ENCODE peak calls at places on chromosomes 2 and 18, in eight cellular contexts. W is tibial nerve, T is psoas muscle, G is fibroblast of lung, J is H9, B is bronchial epithelial cell, M is WERI-Rb-1, Z is brain microvascular endothelial cell. O is an unnamed sample. For H3K27me3, the result is how much of the 10 kb centered on the place peaks cover.

GRCh38 chr2:202339052-202339870 is 36.9 kb upstream of the BMPR2 start:
- DNase-seq in B (peak), J (no peak), G (peak), M (no peak), W (no peak), T (no peak), Z (peak), O (no peak)

GRCh38 chr2:152847067-152847466 is 128.6 kb downstream of the ARL6IP6 start:
- DNase-seq in T (no peak), W (no peak), B (peak), G (peak), M (no peak), J (no peak), Z (peak), O (no peak)

GRCh38 chr2:200455958-200456421 is 53.9 kb downstream of the KCTD18 start:
- DNase-seq in M (no peak), Z (no peak), T (no peak), W (no peak), B (no peak), J (no peak), G (peak), O (no peak)

GRCh38 chr18:63319383-63320040 is at the start of gene BCL2:
- DNase-seq in G (peak), M (peak), T (no peak), J (peak), B (no peak), Z (peak), W (no peak), O (peak)

GRCh38 chr2:26640781-26641564 is at the start of gene CIB4:
- DNase-seq in M (no peak), T (no peak), B (peak), J (peak), W (no peak), Z (no peak), G (no peak), O (no peak)

GRCh38 chr18:53909668-53910067 is 314.8 kb downstream of the MBD2 start:
- DNase-seq in Z (peak), B (peak), J (no peak), T (no peak), G (peak), M (peak), W (no peak), O (peak)

GRCh38 chr18:68918216-68918615 is 120.3 kb downstream of the CCDC102B start:
- DNase-seq in W (no peak), B (peak), J (no peak), T (no peak), G (no peak), M (no peak), Z (no peak), O (no peak)

GRCh38 chr18:54296017-54296416 is 26.7 kb downstream of the POLI start:
- DNase-seq in B (peak), G (peak), J (no peak), T (no peak), Z (no peak), M (no peak), W (no peak), O (no peak)

GRCh38 chr2:159558479-159558878 is 57.9 kb downstream of the BAZ2B start:
- DNase-seq in W (no peak), T (no peak), B (no peak), M (no peak), J (no peak), Z (no peak), G (no peak), O (no peak)

GRCh38 chr2:44295636-44296359 is 20.5 kb downstream of the SLC3A1 start:
- DNase-seq in G (no peak), B (no peak), M (no peak), Z (no peak), J (peak), T (no peak), W (no peak), O (no peak)

GRCh38 chr2:237604960-237605359 is 14.4 kb upstream of the RAB17 start:
- DNase-seq in T (no peak), M (peak), G (peak), J (no peak), B (no peak), W (no peak), Z (no peak), O (no peak)

GRCh38 chr18:56593906-56594305 is 44.5 kb downstream of the TXNL1 start:
- DNase-seq in Z (peak), J (no peak), B (peak), W (no peak), G (peak), T (no peak), M (no peak), O (no peak)

GRCh38 chr2:40746150-40746549 is 294.3 kb upstream of the SLC8A1 start:
- DNase-seq in T (no peak), M (no peak), J (no peak), W (no peak), B (no peak), G (no peak), Z (no peak), O (no peak)

GRCh38 chr2:134718095-134718955 is 475 bp downstream of the TMEM163 start:
- DNase-seq in T (no peak), Z (no peak), B (no peak), M (peak), J (peak), W (no peak), G (peak), O (peak)

GRCh38 chr2:134762508-134762907 is 43.7 kb upstream of the TMEM163 start:
- DNase-seq in M (no peak), G (peak), J (no peak), B (peak), T (no peak), Z (no peak), W (no peak), O (no peak)

GRCh38 chr2:1680222-1681016 is 63.9 kb downstream of the PXDN start:
- DNase-seq in Z (no peak), J (no peak), G (no peak), M (no peak), B (no peak), T (peak), W (no peak), O (no peak)

GRCh38 chr2:26757873-26758789 is 6.0 kb upstream of the SLC35F6 start:
- DNase-seq in W (no peak), T (no peak), B (peak), G (peak), M (no peak), J (peak), Z (peak), O (no peak)

GRCh38 chr2:85394256-85394655 is 15.9 kb downstream of the CAPG start:
- DNase-seq in J (no peak), G (no peak), T (peak), Z (no peak), M (no peak), B (no peak), W (no peak), O (peak)

GRCh38 chr2:29016500-29016899 is 35.4 kb downstream of the TOGARAM2 start:
- DNase-seq in G (no peak), T (peak), Z (no peak), B (no peak), M (no peak), W (no peak), J (no peak), O (no peak)

GRCh38 chr2:150911766-150912280 is 349.8 kb downstream of the RBM43 start:
- DNase-seq in J (peak), G (peak), B (peak), Z (peak), T (peak), M (peak), W (peak), O (no peak)

GRCh38 chr18:61900504-61901281 is 7.9 kb upstream of the RNF152 start:
- DNase-seq in G (no peak), B (no peak), W (no peak), J (no peak), T (no peak), M (peak), Z (no peak), O (no peak)

GRCh38 chr18:13381907-13382682 is 163.5 kb downstream of the LDLRAD4 start:
- DNase-seq in B (peak), T (peak), G (peak), Z (peak), M (no peak), W (peak), J (no peak), O (no peak)

GRCh38 chr2:31413025-31413424 is 1.5 kb downstream of the XDH start:
- DNase-seq in W (no peak), B (peak), J (no peak), M (no peak), T (no peak), G (no peak), Z (no peak), O (no peak)

GRCh38 chr18:49922228-49922627 is 108.9 kb upstream of the ACAA2 start:
- DNase-seq in W (no peak), M (no peak), T (no peak), Z (no peak), J (no peak), B (peak), G (no peak), O (no peak)

GRCh38 chr2:218017211-218018053 is 14.6 kb upstream of the TNS1 start:
- DNase-seq in B (no peak), G (no peak), Z (no peak), J (no peak), T (peak), W (no peak), M (no peak), O (no peak)

GRCh38 chr2:109350526-109350925 is 221.5 kb downstream of the SH3RF3 start:
- DNase-seq in B (no peak), T (no peak), M (no peak), J (no peak), G (peak), W (no peak), Z (no peak), O (no peak)

GRCh38 chr2:85236107-85236506 is 91.7 kb downstream of the TGOLN2 start:
- DNase-seq in W (no peak), G (no peak), Z (no peak), B (no peak), T (no peak), J (no peak), M (no peak), O (no peak)

GRCh38 chr2:178333851-178334250 is 117.1 kb downstream of the PRKRA start:
- DNase-seq in W (no peak), B (no peak), Z (no peak), T (no peak), G (no peak), J (no peak), M (no peak), O (no peak)

GRCh38 chr2:222270436-222270835 is 28.4 kb downstream of the PAX3 start:
- DNase-seq in J (no peak), W (no peak), M (no peak), G (no peak), B (no peak), Z (no peak), T (no peak), O (no peak)

GRCh38 chr2:222268311-222268980 is 30.4 kb downstream of the PAX3 start:
- DNase-seq in B (no peak), G (peak), Z (no peak), W (no peak), T (no peak), M (no peak), J (no peak), O (no peak)

GRCh38 chr2:222272446-222273035 is 26.3 kb downstream of the PAX3 start:
- DNase-seq in W (no peak), B (no peak), J (no peak), G (no peak), M (no peak), Z (no peak), T (no peak), O (peak)

GRCh38 chr2:222269132-222269531 is 29.7 kb downstream of the PAX3 start:
- DNase-seq in G (no peak), M (no peak), B (no peak), T (no peak), W (no peak), Z (no peak), J (no peak), O (no peak)

DNA sequence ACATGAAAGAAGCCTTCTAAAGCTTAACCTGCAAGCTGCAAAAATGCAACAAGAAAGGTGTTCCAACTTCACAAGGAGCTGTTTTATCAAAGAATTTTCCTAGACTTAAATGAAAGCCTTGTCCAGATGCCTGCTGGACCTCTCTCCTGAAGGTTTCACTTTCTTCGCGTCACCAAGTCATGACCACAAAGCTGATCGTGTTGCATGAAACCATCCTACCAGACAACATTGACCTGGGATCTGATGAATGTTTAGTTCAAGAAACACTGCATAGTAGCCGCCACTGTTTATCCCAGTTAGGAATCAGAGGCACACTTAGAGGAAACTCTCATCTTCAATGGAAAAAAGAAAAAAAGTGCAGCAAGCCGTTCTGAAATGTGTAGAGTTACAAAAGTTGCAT is 26.9 kb downstream of the PAX3 start:
- DNase-seq in Z (no peak), W (no peak), J (no peak), B (no peak), G (no peak), M (no peak), T (no peak), O (no peak)
- H3K27me3 ChIP-seq in Z (under half), W (under half), J (under half), B (under half), G (under half), M (under half), T (under half), O (under half)

GRCh38 chr2:219912530-219912929 is 285.1 kb downstream of the SLC4A3 start:
- DNase-seq in J (no peak), W (no peak), M (no peak), Z (peak), T (no peak), G (peak), B (peak), O (no peak)

GRCh38 chr2:219916261-219916660 is 288.8 kb downstream of the SLC4A3 start:
- DNase-seq in J (no peak), T (no peak), M (no peak), B (no peak), W (no peak), G (no peak), Z (no peak), O (no peak)

GRCh38 chr2:219908538-219908937 is 281.1 kb downstream of the SLC4A3 start:
- DNase-seq in B (no peak), G (no peak), T (no peak), Z (no peak), W (no peak), J (no peak), M (peak), O (no peak)

GRCh38 chr2:219914577-219914976 is 287.1 kb downstream of the SLC4A3 start:
- DNase-seq in J (no peak), M (no peak), T (no peak), B (no peak), Z (no peak), G (no peak), W (no peak), O (no peak)

GRCh38 chr2:219911541-219911940 is 284.1 kb downstream of the SLC4A3 start:
- DNase-seq in G (peak), W (no peak), M (no peak), J (no peak), B (no peak), T (no peak), Z (no peak), O (no peak)
- H3K27me3 ChIP-seq in G (under half), W (under half), M (under half), J (under half), B (under half), T (under half), Z (under half), O (under half)

GRCh38 chr2:96320326-96321229 is 4.5 kb upstream of the ITPRIPL1 start:
- DNase-seq in W (no peak), M (no peak), T (no peak), G (no peak), J (no peak), B (peak), Z (no peak), O (no peak)
- H3K27me3 ChIP-seq in W (under half), M (under half), T (under half), G (under half), J (under half), B (under half), Z (under half), O (under half)

DNA sequence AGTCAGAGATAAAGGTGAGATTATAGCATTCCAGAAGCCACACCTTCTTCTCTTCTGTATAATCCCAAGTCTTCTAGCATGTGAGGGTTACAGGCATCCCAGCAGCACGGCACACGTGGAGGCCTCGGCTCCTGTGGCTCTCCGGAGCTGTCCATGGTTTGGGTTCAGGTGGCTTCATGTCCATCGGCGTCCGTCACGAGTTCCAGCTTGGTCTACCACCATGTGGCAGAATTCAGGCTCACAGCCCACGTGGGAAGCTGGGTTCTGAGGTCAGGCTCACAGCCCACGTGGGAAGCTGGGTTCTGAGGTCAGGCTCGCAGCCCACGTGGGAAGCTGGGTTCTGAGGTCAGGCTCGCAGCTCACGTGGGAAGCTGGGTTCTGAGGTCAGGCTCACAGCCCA is 378.3 kb upstream of the SALL3 start:
- DNase-seq in M (no peak), B (no peak), T (no peak), G (no peak), J (no peak), Z (no peak), W (no peak), O (no peak)
- H3K27me3 ChIP-seq in M (under half), B (under half), T (under half), G (under half), J (under half), Z (under half), W (under half), O (under half)

GRCh38 chr2:216696321-216696720 is 972 bp upstream of the IGFBP5 start:
- DNase-seq in J (no peak), G (no peak), M (no peak), T (no peak), B (no peak), W (no peak), Z (no peak), O (no peak)
- H3K27me3 ChIP-seq in J (under half), G (under half), M (under half), T (under half), B (under half), W (under half), Z (under half), O (under half)

DNA sequence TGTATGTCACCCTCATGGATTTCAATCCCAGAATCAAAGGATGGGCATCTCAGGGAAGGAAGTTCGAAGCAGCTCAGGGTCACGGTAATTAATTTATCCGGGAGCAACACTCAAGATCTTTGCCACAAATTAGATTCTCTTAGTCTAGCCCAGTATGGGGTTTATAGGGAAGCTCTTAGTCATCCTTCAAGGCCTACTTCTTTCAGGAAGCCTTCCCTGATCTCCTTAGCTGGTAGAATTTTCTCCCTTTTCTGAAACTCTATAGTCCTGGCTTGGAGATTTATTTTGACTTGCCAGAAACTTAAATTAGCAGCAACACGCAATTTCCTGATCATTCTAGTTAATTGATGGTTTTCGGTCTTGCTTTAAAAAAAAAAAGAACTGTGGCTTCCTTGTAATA is 20.5 kb upstream of the GREB1 start:
- DNase-seq in Z (no peak), B (no peak), G (no peak), W (no peak), M (no peak), T (no peak), J (no peak), O (no peak)
- H3K27me3 ChIP-seq in Z (under half), B (under half), G (under half), W (under half), M (under half), T (under half), J (under half), O (under half)

DNA sequence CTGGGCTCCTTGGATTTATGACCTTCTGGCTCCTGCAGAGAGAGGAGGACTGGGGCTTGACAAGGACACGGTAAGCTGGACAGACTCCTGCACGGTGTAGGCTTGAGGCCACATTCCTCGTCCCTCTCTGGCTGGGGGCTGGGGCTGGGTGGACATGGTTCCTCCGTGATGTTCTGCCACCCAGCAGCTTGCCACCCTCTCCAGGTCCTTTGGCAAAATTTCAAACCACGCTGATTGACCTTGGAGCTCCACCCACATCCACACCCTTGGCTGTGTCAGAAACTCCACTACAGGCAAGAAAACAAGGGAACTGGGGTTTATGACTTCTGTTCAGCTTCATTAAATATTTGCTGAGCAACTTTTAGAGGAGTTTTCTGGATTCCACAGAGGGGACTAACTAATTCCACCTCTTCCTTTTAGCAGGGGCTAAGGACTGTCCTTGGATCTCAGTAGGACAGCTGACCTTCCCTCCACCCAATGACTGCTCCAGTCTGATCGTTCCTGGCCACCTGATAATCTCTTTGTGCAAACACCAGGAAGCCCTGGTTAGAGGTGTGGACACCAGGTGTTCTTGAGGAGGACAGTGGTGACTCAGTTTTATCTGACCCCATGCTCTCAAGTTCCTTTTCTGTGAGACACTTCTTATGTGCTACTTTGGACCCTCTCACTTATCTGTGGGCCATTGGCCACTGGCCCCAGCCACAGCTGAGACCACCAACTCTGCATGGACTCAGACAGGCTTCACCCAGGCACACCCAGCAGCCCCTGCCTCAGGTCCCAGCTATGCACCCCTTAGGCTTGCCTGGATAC is 29.3 kb downstream of the GPR55 start:
- DNase-seq in W (no peak), G (no peak), M (peak), Z (no peak), B (no peak), T (no peak), J (peak), O (peak)
- H3K27me3 ChIP-seq in W (under half), G (under half), M (under half), Z (under half), B (under half), T (under half), J (under half), O (under half)

DNA sequence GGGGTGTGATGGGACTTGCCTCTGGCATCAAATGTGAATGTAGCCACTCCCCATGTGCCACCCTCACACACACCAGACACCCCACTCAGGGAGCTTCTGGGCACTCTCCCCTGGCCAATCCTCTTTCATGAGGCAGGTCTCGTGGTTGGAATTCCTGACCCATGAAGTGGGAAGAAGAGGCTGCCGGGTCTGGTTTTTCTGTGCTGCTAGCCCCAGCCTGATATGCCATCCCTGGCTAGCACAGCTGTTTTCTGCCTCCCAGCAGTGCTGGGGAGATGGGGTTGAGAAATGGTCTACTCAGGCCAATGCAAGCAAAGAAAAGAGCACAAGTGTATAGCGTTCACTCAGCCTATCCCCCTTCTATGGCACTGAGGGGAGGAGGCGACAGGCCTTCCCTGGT is 1.2 kb upstream of the C2orf72 start:
- DNase-seq in Z (no peak), W (no peak), T (no peak), B (no peak), M (no peak), G (no peak), J (no peak), O (no peak)
- H3K27me3 ChIP-seq in Z (under half), W (under half), T (under half), B (under half), M (under half), G (under half), J (under half), O (under half)